ENCODE peak calls at places on chromosome 10, in ten cellular contexts. N, Y, E, V, P, G, X, A, W and K are unnamed samples.

GRCh38 chr10:77782328-77783061 is 144.1 kb downstream of the DLG5 start:
- DNase-seq in G (no peak), E (no peak), W (no peak), Y (no peak), X (no peak), P (no peak), V (no peak), A (no peak), N (no peak), K (no peak)

GRCh38 chr10:78212134-78212785 is 178.6 kb downstream of the RPS24 start:
- DNase-seq in V (no peak), P (no peak), N (peak; percentile 52), E (no peak), X (no peak), Y (no peak), W (no peak), A (no peak), G (no peak), K (no peak)

GRCh38 chr10:77946084-77946483 is 19.5 kb upstream of the DLG5 start:
- DNase-seq in A (no peak), P (no peak), W (no peak), V (no peak), E (no peak), N (no peak), G (peak; percentile 33), X (no peak), Y (no peak), K (no peak)

GRCh38 chr10:53808677-53809076 is 992.4 kb downstream of the PCDH15 start:
- DNase-seq in X (no peak), P (no peak), E (no peak), G (no peak), N (no peak), Y (no peak), V (no peak), W (no peak), A (no peak), K (no peak)

GRCh38 chr10:1737222-1738061 is at the start of gene ADARB2:
- DNase-seq in Y (peak; percentile 74), X (no peak), W (no peak), V (no peak), E (no peak), P (peak; percentile 39), G (no peak), N (no peak), A (no peak), K (no peak)

GRCh38 chr10:70162157-70162891 is 8.0 kb downstream of the SAR1A start:
- DNase-seq in X (no peak), W (no peak), P (no peak), Y (no peak), E (no peak), N (no peak), A (no peak), G (no peak), V (no peak), K (no peak)

GRCh38 chr10:84900141-84900540 is 571.8 kb downstream of the CCSER2 start:
- DNase-seq in W (no peak), G (no peak), X (no peak), A (no peak), V (no peak), Y (no peak), P (no peak), E (no peak), N (no peak), K (no peak)

GRCh38 chr10:119370046-119370770 is 162.8 kb downstream of the GRK5 start:
- DNase-seq in A (peak; percentile 85), W (no peak), N (peak; percentile 58), Y (no peak), P (no peak), E (no peak), G (no peak), X (no peak), V (no peak), K (no peak)

GRCh38 chr10:38102889-38103288 is 8.8 kb downstream of the ZNF37A start:
- DNase-seq in E (no peak), P (no peak), N (no peak), Y (no peak), V (no peak), X (no peak), W (no peak), A (no peak), G (no peak), K (no peak)

GRCh38 chr10:62653254-62653653 is 151.3 kb upstream of the ADO start:
- DNase-seq in N (no peak), V (no peak), G (no peak), Y (no peak), P (no peak), E (no peak), W (no peak), X (no peak), A (no peak), K (no peak)

DNA sequence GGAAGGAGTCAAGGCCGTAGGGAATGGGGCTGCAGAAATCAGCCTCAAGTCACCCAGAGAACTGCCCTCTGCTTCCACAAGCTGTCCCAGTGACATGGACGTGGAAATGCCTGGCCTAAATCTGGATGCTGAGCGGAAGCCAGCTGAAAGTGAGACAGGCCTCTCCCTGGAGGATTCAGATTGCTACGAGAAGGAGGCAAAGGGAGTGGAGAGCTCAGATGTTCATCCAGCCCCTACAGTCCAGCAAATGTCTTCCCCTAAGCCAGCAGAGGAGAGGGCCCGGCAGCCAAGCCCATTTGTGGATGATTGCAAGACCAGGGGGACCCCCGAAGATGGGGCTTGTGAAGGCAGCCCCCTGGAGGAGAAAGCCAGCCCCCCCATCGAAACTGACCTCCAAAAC is 50.2 kb upstream of the PDCD4 start:
- DNase-seq in A (peak; percentile 81), E (no peak), V (no peak), G (no peak), X (no peak), W (no peak), N (peak; percentile 55), Y (no peak), P (no peak), K (no peak)
- H3K4me1 ChIP-seq in A (no peaks in the 10 kb centered on the region), E (peaks cover 7% of the 10 kb centered on the region), V (peaks cover 29% of the 10 kb centered on the region), G (no peaks in the 10 kb centered on the region), X (peaks cover 36% of the 10 kb centered on the region), W (peaks cover 13% of the 10 kb centered on the region), N (peaks cover 100% of the 10 kb centered on the region), Y (peaks cover 3% of the 10 kb centered on the region), P (peaks cover 77% of the 10 kb centered on the region), K (peaks cover 7% of the 10 kb centered on the region)

DNA sequence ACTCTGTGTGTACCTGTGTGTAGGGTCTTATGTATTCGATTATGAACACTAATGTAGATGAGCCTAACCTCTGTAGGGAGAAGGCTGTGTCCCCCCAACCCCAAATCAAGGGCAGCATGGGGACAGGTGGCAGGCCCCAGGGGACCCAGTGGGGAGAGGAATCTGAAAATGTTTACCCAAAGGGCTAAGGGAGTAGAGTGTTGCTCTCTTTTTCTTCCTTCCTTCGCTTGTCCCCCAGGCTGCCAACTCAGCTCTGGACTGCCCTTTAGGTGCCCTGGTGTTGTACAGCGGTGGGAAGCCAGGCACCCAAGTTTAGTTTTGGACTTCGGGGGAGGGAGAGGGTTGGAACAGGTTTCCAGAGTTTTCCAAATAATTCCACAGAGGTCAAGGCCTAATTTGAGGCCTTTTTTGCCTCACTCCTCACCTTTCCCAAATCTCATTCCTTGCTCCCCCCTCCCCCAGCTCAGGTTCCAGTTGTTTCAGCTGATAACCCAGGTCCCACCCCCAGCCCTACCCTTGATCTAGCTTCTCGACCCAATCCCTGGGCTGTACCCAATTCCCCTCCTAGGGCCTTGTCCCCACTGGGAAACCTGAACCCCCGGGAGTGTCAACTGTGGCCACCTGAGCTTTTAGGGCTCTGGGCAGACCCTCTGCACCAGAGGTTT is 9.1 kb upstream of the PAX2 start:
- DNase-seq in Y (no peak), V (no peak), E (no peak), W (no peak), P (no peak), A (no peak), N (no peak), X (no peak), G (no peak), K (peak; percentile 43)
- H3K4me1 ChIP-seq in Y (no peaks in the 10 kb centered on the region), V (peaks cover 19% of the 10 kb centered on the region), E (peaks cover 11% of the 10 kb centered on the region), W (peaks cover 21% of the 10 kb centered on the region), P (peaks cover 32% of the 10 kb centered on the region), A (no peaks in the 10 kb centered on the region), N (peaks cover 28% of the 10 kb centered on the region), X (peaks cover 11% of the 10 kb centered on the region), G (peaks cover 15% of the 10 kb centered on the region), K (peaks cover 26% of the 10 kb centered on the region)

DNA sequence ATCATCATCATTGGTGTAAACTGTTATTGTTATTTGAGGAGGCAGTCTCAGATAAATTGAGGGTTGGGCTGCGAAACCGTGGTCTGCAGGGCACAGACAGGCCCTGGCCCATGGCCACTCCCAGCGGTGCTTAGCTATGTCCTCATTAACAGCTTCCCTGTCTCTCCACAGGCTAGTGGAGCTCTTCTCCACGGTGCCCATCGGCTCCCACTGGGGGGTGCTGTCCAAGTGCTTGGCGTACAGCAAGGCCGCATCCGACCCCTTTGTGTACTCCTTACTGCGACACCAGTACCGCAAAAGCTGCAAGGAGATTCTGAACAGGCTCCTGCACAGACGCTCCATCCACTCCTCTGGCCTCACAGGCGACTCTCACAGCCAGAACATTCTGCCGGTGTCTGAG is 21.6 kb downstream of the GPR26 start:
- DNase-seq in P (no peak), A (no peak), Y (no peak), X (no peak), N (no peak), V (no peak), E (no peak), W (no peak), G (no peak), K (no peak)
- H3K4me1 ChIP-seq in P (no peaks in the 10 kb centered on the region), A (no peaks in the 10 kb centered on the region), Y (peaks cover 6% of the 10 kb centered on the region), X (no peaks in the 10 kb centered on the region), N (no peaks in the 10 kb centered on the region), V (no peaks in the 10 kb centered on the region), E (no peaks in the 10 kb centered on the region), W (no peaks in the 10 kb centered on the region), G (no peaks in the 10 kb centered on the region), K (no peaks in the 10 kb centered on the region)

GRCh38 chr10:32377458-32378370 is 30.8 kb upstream of the EPC1 start:
- DNase-seq in N (no peak), Y (no peak), G (peak; percentile 57), P (peak; percentile 26), V (peak; percentile 47), X (no peak), A (no peak), W (no peak), E (peak; percentile 25), K (no peak)
- H3K4me1 ChIP-seq in N (peaks cover 45% of the 10 kb centered on the region), Y (no peaks in the 10 kb centered on the region), G (peaks cover 45% of the 10 kb centered on the region), P (peaks cover 27% of the 10 kb centered on the region), V (peaks cover 26% of the 10 kb centered on the region), X (peaks cover 32% of the 10 kb centered on the region), A (no peaks in the 10 kb centered on the region), W (peaks cover 25% of the 10 kb centered on the region), E (peaks cover 4% of the 10 kb centered on the region), K (peaks cover 29% of the 10 kb centered on the region)

GRCh38 chr10:124078714-124079113 is 14.7 kb downstream of the CHST15 start:
- DNase-seq in A (no peak), Y (no peak), P (no peak), V (no peak), G (no peak), E (no peak), X (no peak), W (no peak), N (no peak), K (no peak)
- H3K4me1 ChIP-seq in A (no peaks in the 10 kb centered on the region), Y (peaks cover 6% of the 10 kb centered on the region), P (no peaks in the 10 kb centered on the region), V (peaks cover 27% of the 10 kb centered on the region), G (no peaks in the 10 kb centered on the region), E (no peaks in the 10 kb centered on the region), X (peaks cover 16% of the 10 kb centered on the region), W (peaks cover 7% of the 10 kb centered on the region), N (peaks cover 8% of the 10 kb centered on the region), K (peaks cover 67% of the 10 kb centered on the region)